ENCODE peak calls at places on chromosomes 5 and 9, in four cellular contexts. V, Y, L and Z are unnamed samples.

GRCh38 chr9:9598723-9599122 is 1014.1 kb downstream of the PTPRD start:
- DNase-seq in V (no peak), Y (no peak), L (no peak), Z (no peak)

GRCh38 chr9:128145951-128146351 is 3.3 kb upstream of the LCN2 start:
- DNase-seq in V (no peak), Y (no peak), L (no peak), Z (no peak)

GRCh38 chr5:53006920-53007890 is 18.1 kb downstream of the ITGA2 start:
- DNase-seq in V (peak; percentile 82), Y (no peak), L (no peak), Z (peak; percentile 54)

GRCh38 chr5:98934581-98934980 is 5.8 kb upstream of the CHD1 start:
- DNase-seq in V (peak; percentile 85), Y (no peak), L (no peak), Z (peak; percentile 49)

GRCh38 chr9:70043285-70043684 is 363 bp upstream of the MAMDC2 start:
- DNase-seq in V (no peak), Y (no peak), L (no peak), Z (no peak)

GRCh38 chr5:17217421-17218352 is at the start of gene BASP1:
- DNase-seq in V (peak; percentile 84), Y (peak; percentile 73), L (peak; percentile 88), Z (peak; percentile 72)

GRCh38 chr9:107358867-107359440 is 75.9 kb downstream of the RAD23B start:
- DNase-seq in V (no peak), Y (no peak), L (no peak), Z (no peak)

GRCh38 chr5:14281746-14282181 is 138.6 kb downstream of the TRIO start:
- DNase-seq in V (no peak), Y (no peak), L (peak; percentile 34), Z (no peak)

GRCh38 chr5:113232667-113233066 is 202.1 kb downstream of the TSSK1B start:
- DNase-seq in V (no peak), Y (peak; percentile 51), L (no peak), Z (peak; percentile 60)

GRCh38 chr5:168042284-168043080 is 249.0 kb upstream of the WWC1 start:
- DNase-seq in V (no peak), Y (no peak), L (no peak), Z (no peak)

GRCh38 chr5:132261881-132262845 is 4.7 kb downstream of the PDLIM4 start:
- DNase-seq in V (no peak), Y (no peak), L (peak; percentile 9), Z (no peak)

GRCh38 chr5:87081511-87082372 is 185.9 kb upstream of the RASA1 start:
- DNase-seq in V (no peak), Y (no peak), L (peak; percentile 47), Z (no peak)

GRCh38 chr5:65742565-65743231 is 20.7 kb downstream of the NLN start:
- DNase-seq in V (peak; percentile 83), Y (no peak), L (peak; percentile 63), Z (peak; percentile 72)

GRCh38 chr9:91580136-91580535 is 156.5 kb upstream of the NFIL3 start:
- DNase-seq in V (peak; percentile 46), Y (no peak), L (no peak), Z (peak; percentile 56)

GRCh38 chr9:93298498-93299417 is 114.8 kb downstream of the WNK2 start:
- DNase-seq in V (no peak), Y (no peak), L (peak; percentile 14), Z (no peak)

GRCh38 chr9:125784286-125785049 is 37.3 kb downstream of the PBX3 start:
- DNase-seq in V (no peak), Y (no peak), L (no peak), Z (no peak)

GRCh38 chr5:72467421-72467820 is 39.8 kb downstream of the ZNF366 start:
- DNase-seq in V (no peak), Y (no peak), L (no peak), Z (no peak)

GRCh38 chr5:2802693-2803365 is 51.4 kb upstream of the IRX2 start:
- DNase-seq in V (no peak), Y (no peak), L (no peak), Z (no peak)

GRCh38 chr9:117744856-117745389 is 40.7 kb downstream of the TLR4 start:
- DNase-seq in V (no peak), Y (peak; percentile 18), L (peak; percentile 13), Z (no peak)

GRCh38 chr5:106414342-106414741 is 1256.4 kb downstream of the EFNA5 start:
- DNase-seq in V (no peak), Y (no peak), L (no peak), Z (no peak)

GRCh38 chr5:116402235-116402634 is 172.4 kb downstream of the SEMA6A start:
- DNase-seq in V (no peak), Y (no peak), L (no peak), Z (no peak)

GRCh38 chr9:114938687-114939575 is 8.5 kb upstream of the TNFSF8 start:
- DNase-seq in V (no peak), Y (no peak), L (no peak), Z (no peak)

GRCh38 chr9:37336150-37336549 is 86.3 kb upstream of the GRHPR start:
- DNase-seq in V (no peak), Y (no peak), L (no peak), Z (no peak)

GRCh38 chr9:37335238-37335637 is 87.3 kb upstream of the GRHPR start:
- DNase-seq in V (no peak), Y (no peak), L (no peak), Z (no peak)

GRCh38 chr9:37332581-37332980 is 89.9 kb upstream of the GRHPR start:
- DNase-seq in V (no peak), Y (no peak), L (no peak), Z (no peak)

GRCh38 chr9:37331871-37332270 is 90.6 kb upstream of the GRHPR start:
- DNase-seq in V (no peak), Y (no peak), L (no peak), Z (no peak)

GRCh38 chr9:37333288-37333687 is 89.2 kb upstream of the GRHPR start:
- DNase-seq in V (no peak), Y (no peak), L (no peak), Z (no peak)
- TF ChIP-seq CTCF in V (no peak), Y (no peak), L (no peak), Z (no peak)

DNA sequence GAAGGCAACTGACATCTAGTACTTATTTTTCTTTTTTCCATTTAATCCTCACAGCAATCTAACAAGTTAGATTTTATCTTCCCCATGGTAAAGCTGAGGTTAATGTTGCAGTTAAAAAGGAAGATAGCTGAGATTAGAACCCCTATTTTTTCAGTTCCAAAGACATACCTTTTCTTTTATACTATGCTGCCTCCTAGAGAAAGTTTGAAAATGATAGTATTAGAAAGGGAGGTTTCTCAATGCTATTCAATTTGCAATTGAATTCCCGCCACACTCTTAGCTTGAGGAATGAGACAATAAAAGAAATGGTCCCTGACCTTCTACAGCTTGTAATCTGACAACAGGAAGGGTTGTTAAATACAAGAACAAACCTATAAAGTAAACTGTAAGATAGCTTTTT is 195.9 kb upstream of the TRIM32 start:
- DNase-seq in V (no peak), Y (no peak), L (no peak), Z (no peak)
- TF ChIP-seq CTCF in V (no peak), Y (no peak), L (no peak), Z (no peak)

DNA sequence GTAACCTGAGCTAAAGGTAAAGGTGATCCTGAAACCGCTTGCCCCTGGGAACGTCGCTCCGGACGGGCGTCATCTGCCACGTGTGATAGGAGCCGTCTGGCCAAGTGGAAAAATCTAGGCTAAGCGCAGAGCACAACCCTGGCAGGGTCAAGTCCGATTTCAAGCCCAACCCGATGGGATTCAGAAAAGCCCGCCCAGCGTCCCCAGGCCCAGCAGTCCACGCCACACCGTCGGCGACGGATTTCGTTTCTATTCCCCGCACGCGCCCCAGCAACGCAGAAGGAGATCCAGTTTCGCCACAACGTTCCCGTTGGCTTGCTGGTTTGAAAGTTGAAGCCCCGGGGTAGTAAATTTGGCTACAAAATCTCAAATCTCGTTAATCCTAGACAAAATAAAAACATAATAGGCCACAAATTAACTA is 32.4 kb upstream of the NFIB start:
- DNase-seq in V (no peak), Y (peak; percentile 41), L (no peak), Z (no peak)
- TF ChIP-seq CTCF in V (no peak), Y (no peak), L (no peak), Z (no peak)

GRCh38 chr5:139468421-139468931 is 2.3 kb upstream of the SMIM33 start:
- DNase-seq in V (peak; percentile 28), Y (no peak), L (no peak), Z (peak; percentile 45)
- TF ChIP-seq CTCF in V (no peak), Y (no peak), L (peak; percentile 3), Z (no peak)

DNA sequence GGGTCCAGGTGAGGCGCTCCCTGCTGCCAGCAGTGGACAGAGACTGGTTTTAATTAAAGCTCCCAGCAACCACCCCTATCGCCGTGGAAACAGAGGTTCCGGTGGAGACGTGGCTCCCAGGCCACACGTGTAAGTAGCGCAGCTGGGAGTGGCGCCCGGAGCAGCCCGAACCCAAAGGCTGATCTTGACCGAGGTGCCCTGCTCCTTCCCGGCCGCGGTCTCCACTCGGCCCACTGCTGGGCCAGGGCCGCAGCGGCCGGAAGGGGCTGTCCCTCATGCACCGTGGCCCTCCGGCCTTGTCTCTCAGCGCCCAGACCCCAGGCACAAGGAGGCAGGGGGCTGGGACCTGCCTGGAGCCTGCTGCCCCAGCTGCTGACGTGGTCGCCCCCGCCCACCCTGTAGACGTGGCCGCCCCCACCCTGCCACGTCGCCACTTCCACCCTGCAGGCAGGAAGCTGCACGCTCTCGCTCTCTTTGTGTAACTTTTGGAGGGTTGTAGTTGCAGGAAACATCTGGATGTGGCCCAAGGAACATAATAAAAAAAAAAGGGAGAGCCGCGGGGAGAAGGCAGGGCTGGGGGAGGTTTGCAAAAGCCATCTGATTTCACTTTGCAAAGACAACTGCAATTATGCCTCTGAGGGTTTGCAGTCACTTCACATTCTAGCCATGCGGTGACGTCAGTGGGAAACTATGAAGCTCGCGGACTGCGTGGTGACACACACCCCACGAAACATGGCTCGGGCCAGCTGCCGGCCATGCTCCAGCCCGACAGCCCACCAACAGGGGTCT is 129.9 kb downstream of the RXRA start:
- DNase-seq in V (peak; percentile 79), Y (peak; percentile 87), L (peak; percentile 65), Z (peak; percentile 85)
- TF ChIP-seq CTCF in V (no peak), Y (no peak), L (no peak), Z (no peak)

GRCh38 chr5:122500245-122501086 is 188.4 kb downstream of the SNCAIP start:
- DNase-seq in V (peak; percentile 41), Y (no peak), L (peak; percentile 22), Z (peak; percentile 76)
- TF ChIP-seq CTCF in V (peak; percentile 52), Y (peak; percentile 62), L (peak; percentile 43), Z (peak; percentile 53)

GRCh38 chr9:112925058-112925641 is 34.5 kb upstream of the SLC46A2 start:
- DNase-seq in V (peak; percentile 51), Y (no peak), L (peak; percentile 21), Z (peak; percentile 63)

GRCh38 chr9:112917987-112918362 is 27.3 kb upstream of the SLC46A2 start:
- DNase-seq in V (no peak), Y (no peak), L (no peak), Z (no peak)

GRCh38 chr9:112917027-112917986 is 26.6 kb upstream of the SLC46A2 start:
- DNase-seq in V (peak; percentile 80), Y (no peak), L (no peak), Z (no peak)

GRCh38 chr9:112921549-112921948 is 30.9 kb upstream of the SLC46A2 start:
- DNase-seq in V (peak; percentile 68), Y (no peak), L (no peak), Z (peak; percentile 53)
- TF ChIP-seq CTCF in V (peak; percentile 85), Y (peak; percentile 61), L (peak; percentile 28), Z (peak; percentile 50)